ENCODE peak calls at places on chromosomes 16 and 17, in ten cellular contexts. J is body of pancreas, X is iPS DF 6.9, A is small intestine, H is GM23248, G is heart left ventricle, N is lung, I is left ventricle myocardium inferior, M is endothelial cell of umbilical vein, F is adipocyte. R is an unnamed sample. For H3K4me1 and H3K36me3, the result is how much of the 10 kb centered on the place peaks cover.

GRCh38 chr17:59601130-59601529 is 18.6 kb upstream of the CLTC start:
- DNase-seq in H (no peak), A (no peak), X (no peak), F (no peak), M (no peak), G (no peak), N (no peak), J (no peak), I (no peak), R (no peak)

GRCh38 chr16:2183671-2184070 is 12.7 kb downstream of the CASKIN1 start:
- DNase-seq in J (no peak), X (no peak), M (no peak), A (no peak), F (no peak), G (no peak), N (no peak), I (no peak), H (no peak), R (no peak)

GRCh38 chr17:3944485-3945388 is 19.5 kb downstream of the ATP2A3 start:
- DNase-seq in N (no peak), A (peak), H (peak), G (peak), I (peak), X (no peak), M (peak), J (no peak), F (peak), R (peak)

GRCh38 chr17:18944646-18945045 is 7.3 kb upstream of the SLC5A10 start:
- DNase-seq in F (no peak), M (no peak), H (no peak), A (no peak), X (no peak), J (no peak), I (no peak), N (no peak), G (no peak), R (no peak)

GRCh38 chr17:7862692-7863437 is 5.1 kb downstream of the CYB5D1 start:
- DNase-seq in I (peak), F (peak), N (no peak), H (peak), X (no peak), M (peak), G (no peak), A (no peak), J (peak), R (peak)

GRCh38 chr17:43767713-43768059 is 9.1 kb upstream of the SOST start:
- DNase-seq in X (no peak), F (no peak), I (no peak), G (no peak), N (no peak), A (no peak), M (no peak), H (no peak), J (no peak), R (no peak)

GRCh38 chr16:53893731-53894435 is 189.9 kb downstream of the FTO start:
- DNase-seq in N (no peak), M (peak), J (no peak), G (peak), I (no peak), F (peak), A (no peak), H (peak), X (no peak), R (no peak)

GRCh38 chr17:55722742-55723487 is at the start of gene TMEM100:
- DNase-seq in M (peak), H (peak), G (no peak), A (peak), N (no peak), J (peak), F (peak), X (no peak), I (no peak), R (no peak)

GRCh38 chr17:1143573-1143972 is 36.2 kb downstream of the ABR start:
- DNase-seq in X (no peak), I (no peak), A (no peak), F (peak), J (no peak), N (no peak), M (no peak), G (no peak), H (peak), R (peak)

GRCh38 chr17:35865412-35866355 is 3.0 kb downstream of the HEATR9 start:
- DNase-seq in I (no peak), M (peak), A (no peak), F (peak), X (no peak), N (no peak), J (no peak), G (no peak), H (peak), R (no peak)

GRCh38 chr17:10149573-10150399 is 48.6 kb downstream of the GAS7 start:
- DNase-seq in M (no peak), N (no peak), X (no peak), H (peak), I (no peak), F (peak), A (no peak), J (peak), G (no peak), R (no peak)

GRCh38 chr16:48950184-48950583 is 331.5 kb downstream of the CBLN1 start:
- DNase-seq in J (no peak), N (no peak), A (no peak), F (no peak), I (no peak), G (no peak), H (no peak), M (no peak), X (no peak), R (no peak)

GRCh38 chr16:82016268-82016667 is 5.0 kb upstream of the SDR42E1 start:
- DNase-seq in J (peak), G (no peak), M (peak), N (no peak), F (peak), X (no peak), H (peak), A (peak), I (no peak), R (peak)

GRCh38 chr17:75771334-75772281 is 6.6 kb upstream of the GALK1 start:
- DNase-seq in N (no peak), F (no peak), H (no peak), A (peak), X (no peak), G (no peak), M (no peak), J (no peak), I (no peak), R (no peak)

GRCh38 chr16:27199235-27199586 is 4.1 kb upstream of the KDM8 start:
- DNase-seq in N (no peak), H (no peak), J (no peak), M (no peak), F (no peak), A (no peak), G (no peak), I (no peak), X (no peak), R (no peak)
- H3K4me1 ChIP-seq in N (under half), H (under half), J (under half), M (under half), F (under half), A (under half), G (under half), I (under half), X (under half), R (under half)

GRCh38 chr17:40350410-40351184 is 13.9 kb downstream of the GJD3 start:
- DNase-seq in X (no peak), M (no peak), N (no peak), G (peak), I (no peak), A (no peak), J (no peak), F (no peak), H (no peak), R (peak)

GRCh38 chr17:40352779-40353394 is 11.7 kb downstream of the GJD3 start:
- DNase-seq in G (no peak), J (no peak), I (no peak), A (no peak), X (no peak), F (no peak), M (no peak), N (no peak), H (no peak), R (no peak)

GRCh38 chr17:40354191-40355122 is 10.1 kb downstream of the GJD3 start:
- DNase-seq in N (no peak), M (no peak), I (no peak), F (no peak), G (peak), H (no peak), X (no peak), A (no peak), J (no peak), R (no peak)

GRCh38 chr17:40351185-40352043 is 13.1 kb downstream of the GJD3 start:
- DNase-seq in G (peak), A (no peak), F (no peak), N (no peak), J (no peak), H (no peak), X (no peak), M (no peak), I (no peak), R (no peak)

DNA sequence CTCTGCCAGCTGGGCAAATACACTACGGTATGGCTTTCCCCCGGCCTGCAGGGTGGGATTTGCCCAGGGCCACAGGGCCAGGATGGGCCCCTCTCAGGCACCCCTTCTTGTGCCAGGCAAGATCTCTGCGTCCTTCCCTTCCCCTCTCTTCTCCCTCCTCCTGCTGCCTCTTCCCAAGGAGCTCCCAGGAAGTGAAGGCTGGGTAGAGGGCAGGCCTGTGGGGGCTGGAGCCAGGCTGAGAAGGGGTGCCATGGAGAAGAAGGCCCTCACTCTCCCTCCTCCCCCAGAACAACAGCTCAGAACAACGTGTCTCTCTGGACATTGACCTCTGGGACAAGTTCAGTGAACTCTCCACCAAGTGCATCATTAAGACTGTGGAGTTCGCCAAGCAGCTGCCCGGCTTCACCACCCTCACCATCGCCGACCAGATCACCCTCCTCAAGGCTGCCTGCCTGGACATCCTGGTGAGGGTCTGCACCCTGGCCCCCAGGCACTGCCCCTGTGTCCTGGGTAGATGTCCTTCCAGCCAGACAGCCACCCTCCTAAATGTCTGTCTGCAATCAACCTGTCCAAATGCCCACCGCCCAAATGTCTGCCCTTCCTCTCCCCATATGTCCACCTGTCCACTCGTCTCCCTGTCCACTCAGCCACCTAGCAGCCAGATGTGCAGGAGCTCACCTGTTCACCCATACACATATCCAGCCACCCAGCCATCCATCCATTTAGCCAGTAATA is 12.3 kb downstream of the GJD3 start:
- DNase-seq in M (no peak), G (no peak), F (no peak), X (no peak), H (no peak), J (no peak), I (no peak), N (no peak), A (peak), R (no peak)
- H3K36me3 ChIP-seq in M (under half), G (under half), F (half or more), X (under half), H (under half), J (under half), I (half or more), N (half or more), A (under half), R (under half)

GRCh38 chr16:70715860-70716357 is 30.1 kb upstream of the MTSS2 start:
- DNase-seq in J (peak), I (no peak), N (no peak), F (peak), X (no peak), H (peak), G (no peak), M (no peak), A (no peak), R (no peak)
- H3K4me1 ChIP-seq in J (under half), I (under half), N (under half), F (under half), X (under half), H (under half), G (under half), M (under half), A (under half), R (half or more)

GRCh38 chr17:17154981-17155380 is 51.2 kb downstream of the PLD6 start:
- DNase-seq in G (no peak), A (no peak), H (no peak), M (no peak), J (no peak), F (no peak), X (no peak), N (no peak), I (no peak), R (no peak)
- H3K36me3 ChIP-seq in G (under half), A (under half), H (under half), M (under half), J (under half), F (half or more), X (under half), N (half or more), I (half or more), R (half or more)

DNA sequence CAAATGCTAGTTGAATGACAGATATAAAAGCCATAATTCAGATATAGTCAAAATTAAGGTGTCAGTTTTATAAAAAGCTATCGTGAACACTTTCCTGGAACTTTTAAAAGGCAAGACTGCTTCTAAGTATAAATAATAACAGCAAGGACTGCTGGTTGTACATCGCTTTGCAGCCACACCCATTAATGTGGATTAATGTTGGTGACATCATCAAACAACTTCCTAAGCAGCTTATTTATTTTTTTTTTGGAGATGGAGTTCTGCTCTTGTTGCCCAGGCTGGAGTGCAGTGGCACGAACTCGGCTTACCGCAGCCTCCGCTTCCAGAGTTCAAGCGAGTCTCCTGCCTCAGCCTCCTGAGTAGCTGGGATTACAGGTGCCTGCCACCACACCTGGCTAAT is 4.6 kb downstream of the GNA13 start:
- DNase-seq in G (no peak), I (no peak), J (no peak), A (no peak), F (no peak), H (no peak), M (no peak), N (no peak), X (no peak), R (no peak)
- H3K4me1 ChIP-seq in G (half or more), I (half or more), J (under half), A (under half), F (under half), H (under half), M (under half), N (under half), X (under half), R (under half)

GRCh38 chr16:15701367-15701766 is 51.3 kb downstream of the NDE1 start:
- DNase-seq in M (no peak), N (no peak), F (no peak), A (no peak), X (no peak), H (no peak), G (no peak), I (no peak), J (no peak), R (no peak)
- H3K36me3 ChIP-seq in M (under half), N (under half), F (under half), A (under half), X (under half), H (under half), G (under half), I (half or more), J (under half), R (under half)

DNA sequence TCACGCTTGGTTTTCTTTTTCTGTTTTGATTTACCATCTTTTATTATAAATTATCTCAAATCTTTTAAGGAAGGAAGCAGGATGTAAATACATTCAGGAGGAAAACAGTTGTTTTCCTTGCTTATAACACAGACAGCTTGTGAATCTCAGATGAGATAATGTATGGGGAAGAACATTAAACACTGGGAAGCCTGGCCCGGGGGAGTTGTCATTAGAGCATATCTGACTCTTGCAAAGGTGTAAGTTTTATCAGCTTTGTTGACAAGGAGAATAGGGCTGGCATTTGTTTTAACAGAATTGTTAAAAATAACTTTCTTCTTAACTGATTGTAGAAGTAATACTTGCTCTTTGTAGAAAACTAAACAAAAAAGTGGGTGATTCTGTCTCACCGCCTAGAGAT is 41.9 kb downstream of the GPRC5B start:
- DNase-seq in F (no peak), M (no peak), I (no peak), A (no peak), G (no peak), N (no peak), X (no peak), H (no peak), J (no peak), R (no peak)
- H3K4me1 ChIP-seq in F (under half), M (under half), I (under half), A (under half), G (under half), N (under half), X (under half), H (under half), J (under half), R (under half)

GRCh38 chr17:42502926-42503325 is 33.1 kb upstream of the NAGLU start:
- DNase-seq in I (no peak), M (no peak), J (no peak), A (no peak), X (no peak), N (no peak), F (no peak), G (no peak), H (no peak), R (no peak)
- H3K36me3 ChIP-seq in I (half or more), M (under half), J (under half), A (under half), X (under half), N (under half), F (half or more), G (under half), H (under half), R (under half)

R was measured in cardiac muscle cell.